ENCODE peak calls at places on chromosomes 5 and 9, in seven cellular contexts. B, A, N, J, P, Z and M are unnamed samples.
A peak's percentile ranks its signal among the peaks of the same experiment; 100 is the strongest.

GRCh38 chr9:2559212-2560152 is 62.1 kb upstream of the VLDLR start:
- DNase-seq in B (peak; percentile 20), A (peak; percentile 34), N (no peak), J (no peak), P (peak; percentile 71), Z (peak; percentile 71), M (peak; percentile 95)

GRCh38 chr9:20312732-20313131 is 309.6 kb downstream of the MLLT3 start:
- DNase-seq in B (no peak), A (no peak), N (no peak), J (no peak), P (no peak), Z (peak; percentile 23), M (peak; percentile 33)

GRCh38 chr9:70262948-70263347 is 4.2 kb downstream of the SMC5 start:
- DNase-seq in B (no peak), A (no peak), N (peak; percentile 36), J (no peak), P (no peak), Z (no peak), M (no peak)

GRCh38 chr5:176899946-176900782 is 1.0 kb upstream of the HK3 start:
- DNase-seq in B (no peak), A (no peak), N (no peak), J (no peak), P (no peak), Z (no peak), M (no peak)

GRCh38 chr5:176541338-176542134 is 4.3 kb upstream of the RNF44 start:
- DNase-seq in B (peak; percentile 33), A (peak; percentile 66), N (no peak), J (peak; percentile 67), P (peak; percentile 57), Z (peak; percentile 32), M (no peak)

GRCh38 chr9:136848393-136849037 is 694 bp upstream of the PHPT1 start:
- DNase-seq in B (no peak), A (no peak), N (no peak), J (no peak), P (peak; percentile 57), Z (peak; percentile 56), M (peak; percentile 54)

GRCh38 chr5:153534102-153534501 is 43.6 kb downstream of the GRIA1 start:
- DNase-seq in B (no peak), A (no peak), N (no peak), J (no peak), P (no peak), Z (no peak), M (no peak)

GRCh38 chr9:89923961-89924504 is 319.2 kb downstream of the GADD45G start:
- DNase-seq in B (no peak), A (no peak), N (peak; percentile 62), J (no peak), P (no peak), Z (no peak), M (peak; percentile 9)